ENCODE peak calls at places on chromosomes 11 and 22, in four cellular contexts. T, J, A and F are unnamed samples.

GRCh38 chr22:26597026-26597425 is 7.1 kb upstream of the TPST2 start:
- DNase-seq in T (no peak), J (no peak), A (no peak), F (no peak)

GRCh38 chr22:30861688-30862552 is 106.7 kb downstream of the MORC2 start:
- DNase-seq in T (no peak), J (no peak), A (no peak), F (no peak)

GRCh38 chr11:78145511-78146030 is 6.1 kb upstream of the ALG8 start:
- DNase-seq in T (no peak), J (no peak), A (no peak), F (no peak)

GRCh38 chr11:128095459-128096096 is 491.8 kb downstream of the ETS1 start:
- DNase-seq in T (no peak), J (no peak), A (no peak), F (no peak)

GRCh38 chr11:113378692-113379091 is 8.9 kb upstream of the ANKK1 start:
- DNase-seq in T (no peak), J (no peak), A (no peak), F (no peak)

GRCh38 chr11:72738199-72739141 is 13.7 kb downstream of the ARAP1 start:
- DNase-seq in T (no peak), J (peak; percentile 89), A (peak; percentile 63), F (peak; percentile 90)

GRCh38 chr11:65427691-65428577 is 5.3 kb downstream of the NEAT1 start:
- DNase-seq in T (no peak), J (peak; percentile 47), A (peak; percentile 68), F (peak; percentile 53)

GRCh38 chr22:32448980-32449379 is 15.3 kb downstream of the BPIFC start:
- DNase-seq in T (no peak), J (no peak), A (no peak), F (no peak)

GRCh38 chr11:75656044-75656726 is 12.7 kb downstream of the MAP6 start:
- DNase-seq in T (peak; percentile 25), J (no peak), A (no peak), F (no peak)

GRCh38 chr22:19970479-19971275 is 29.1 kb upstream of the TXNRD2 start:
- DNase-seq in T (no peak), J (peak; percentile 59), A (peak; percentile 86), F (peak; percentile 65)

GRCh38 chr22:39396797-39397195 is 2.8 kb upstream of the TAB1 start:
- DNase-seq in T (no peak), J (no peak), A (peak; percentile 36), F (peak; percentile 9)

GRCh38 chr11:120563698-120564572 is 52.4 kb downstream of the GRIK4 start:
- DNase-seq in T (no peak), J (no peak), A (no peak), F (no peak)

DNA sequence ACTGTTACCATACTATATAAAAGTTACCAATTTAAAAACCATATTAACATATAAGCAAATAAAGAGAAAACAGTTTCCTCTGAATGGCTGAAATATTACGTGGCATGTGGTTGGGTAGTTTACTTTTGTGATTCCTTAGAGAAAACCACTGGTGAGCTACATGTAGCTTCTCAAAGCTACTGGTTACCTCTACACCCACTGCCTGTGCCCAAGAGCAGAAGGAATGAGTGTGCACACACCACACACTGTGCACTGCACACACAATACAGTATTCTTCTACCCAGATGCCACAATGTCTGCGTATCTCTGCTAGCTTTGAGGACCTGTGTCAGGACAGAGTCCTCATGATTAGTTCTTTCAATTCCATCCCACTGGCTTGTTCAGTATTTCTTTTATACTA is 25.5 kb upstream of the YPEL1 start:
- DNase-seq in T (no peak), J (no peak), A (no peak), F (no peak)
- H3K4me1 ChIP-seq in T (peaks cover 11% of the 10 kb centered on the region), J (no peaks in the 10 kb centered on the region), A (no peaks in the 10 kb centered on the region), F (no peaks in the 10 kb centered on the region)

GRCh38 chr11:13940611-13941256 is 21.8 kb upstream of the SPON1 start:
- DNase-seq in T (no peak), J (peak; percentile 21), A (no peak), F (no peak)
- H3K4me1 ChIP-seq in T (peaks cover 38% of the 10 kb centered on the region), J (no peaks in the 10 kb centered on the region), A (no peaks in the 10 kb centered on the region), F (no peaks in the 10 kb centered on the region)

GRCh38 chr11:20369816-20370215 is 6.3 kb downstream of the HTATIP2 start:
- DNase-seq in T (no peak), J (no peak), A (no peak), F (no peak)
- H3K4me1 ChIP-seq in T (peaks cover 37% of the 10 kb centered on the region), J (no peaks in the 10 kb centered on the region), A (peaks cover 22% of the 10 kb centered on the region), F (peaks cover under 1% of the 10 kb centered on the region)

GRCh38 chr11:61695917-61696316 is 15.7 kb downstream of the DAGLA start:
- DNase-seq in T (peak; percentile 42), J (peak; percentile 55), A (peak; percentile 92), F (peak; percentile 92)
- H3K4me1 ChIP-seq in T (peaks cover 39% of the 10 kb centered on the region), J (no peaks in the 10 kb centered on the region), A (peaks cover 79% of the 10 kb centered on the region), F (peaks cover 28% of the 10 kb centered on the region)

DNA sequence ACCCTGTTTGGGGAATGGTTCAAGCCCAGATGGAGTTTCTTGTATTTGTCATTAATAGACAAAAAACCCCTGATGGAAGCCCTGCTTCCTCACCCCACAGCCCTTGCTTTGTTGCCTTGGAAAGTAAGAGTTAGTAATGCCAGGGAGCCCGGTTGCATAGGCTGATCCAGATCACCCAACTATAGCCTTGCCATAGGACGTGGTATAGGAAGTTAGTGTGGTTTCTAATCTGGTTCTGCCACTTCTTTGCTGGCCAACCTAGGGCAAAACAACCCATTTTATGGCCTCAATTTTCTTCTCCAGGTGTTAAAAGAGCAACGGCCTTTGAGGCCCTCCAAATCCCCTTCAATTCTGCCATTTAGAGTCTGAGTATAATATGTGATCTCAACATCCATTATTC is 97.9 kb downstream of the STIM1 start:
- DNase-seq in T (no peak), J (no peak), A (no peak), F (no peak)
- H3K4me1 ChIP-seq in T (peaks cover 28% of the 10 kb centered on the region), J (peaks cover 6% of the 10 kb centered on the region), A (peaks cover 71% of the 10 kb centered on the region), F (peaks cover 43% of the 10 kb centered on the region)

GRCh38 chr11:64003807-64004589 is 17.8 kb downstream of the OTUB1 start:
- DNase-seq in T (no peak), J (no peak), A (no peak), F (no peak)

GRCh38 chr11:64006468-64006867 is 20.2 kb downstream of the OTUB1 start:
- DNase-seq in T (no peak), J (no peak), A (no peak), F (no peak)

GRCh38 chr11:64005691-64006090 is 19.5 kb downstream of the OTUB1 start:
- DNase-seq in T (no peak), J (no peak), A (no peak), F (no peak)

GRCh38 chr11:64007160-64007628 is 21.0 kb downstream of the OTUB1 start:
- DNase-seq in T (no peak), J (no peak), A (no peak), F (peak; percentile 53)

GRCh38 chr11:64004590-64004984 is 18.3 kb downstream of the OTUB1 start:
- DNase-seq in T (no peak), J (no peak), A (no peak), F (no peak)
- H3K4me1 ChIP-seq in T (peaks cover 16% of the 10 kb centered on the region), J (peaks cover 16% of the 10 kb centered on the region), A (peaks cover 18% of the 10 kb centered on the region), F (peaks cover 48% of the 10 kb centered on the region)

DNA sequence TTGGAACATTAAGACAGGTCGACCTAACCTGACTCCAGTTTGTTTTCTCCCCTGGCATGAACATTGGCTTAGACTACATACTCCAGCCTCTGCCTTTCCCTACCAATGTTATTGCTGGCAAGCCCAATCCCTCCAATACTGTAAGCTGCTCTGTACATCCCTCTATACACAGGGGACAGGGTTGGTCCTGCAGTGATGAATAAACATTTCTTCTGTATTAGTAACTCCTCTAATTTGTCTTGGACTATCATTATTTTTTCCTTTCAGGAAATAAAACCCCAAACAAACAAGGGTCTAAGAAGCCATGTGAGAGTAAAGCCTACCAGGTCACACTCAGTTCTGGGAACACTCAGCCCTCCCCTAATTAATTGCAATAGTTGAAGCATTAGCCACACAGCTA is 35.1 kb upstream of the FJX1 start:
- DNase-seq in T (no peak), J (no peak), A (no peak), F (no peak)
- H3K4me1 ChIP-seq in T (peaks cover 52% of the 10 kb centered on the region), J (no peaks in the 10 kb centered on the region), A (no peaks in the 10 kb centered on the region), F (no peaks in the 10 kb centered on the region)

DNA sequence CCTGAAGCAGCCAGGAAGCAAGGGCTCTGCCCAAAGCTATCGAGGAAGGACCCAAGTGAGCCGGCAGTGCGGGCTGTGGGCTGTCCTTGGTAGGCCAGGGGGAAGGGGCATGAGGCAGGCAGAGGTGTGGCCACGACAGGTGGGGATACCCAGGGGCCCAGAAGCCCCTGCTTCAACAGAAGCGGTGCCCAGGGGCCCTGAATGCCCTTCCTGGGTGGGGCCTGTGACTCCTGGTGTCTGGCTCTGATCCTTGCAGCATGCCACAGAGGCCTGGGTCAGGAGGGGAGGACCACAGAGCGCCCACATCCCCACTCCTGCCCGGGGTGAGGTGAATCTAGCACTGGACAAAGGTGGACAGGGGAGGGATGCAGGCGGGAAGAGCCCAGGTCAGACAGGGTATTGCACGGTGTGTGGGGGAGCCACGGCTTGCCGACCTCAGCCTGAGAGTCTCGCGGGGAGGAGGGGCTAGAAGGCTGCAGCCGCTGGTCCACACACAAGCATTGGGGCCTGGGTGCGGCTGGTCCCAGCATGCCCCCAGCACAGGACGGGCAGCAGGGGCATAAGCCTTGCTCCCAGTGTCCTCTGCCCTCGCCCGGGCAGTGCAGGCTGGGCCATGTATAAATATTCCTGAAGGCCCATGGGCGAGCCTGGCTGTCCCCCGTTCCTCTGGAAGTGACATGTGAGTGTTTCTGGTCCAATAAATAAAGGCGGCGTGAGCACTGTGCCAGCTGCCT is 19.0 kb downstream of the MAFF start:
- DNase-seq in T (no peak), J (no peak), A (no peak), F (no peak)
- H3K4me1 ChIP-seq in T (peaks cover 52% of the 10 kb centered on the region), J (peaks cover 4% of the 10 kb centered on the region), A (peaks cover 24% of the 10 kb centered on the region), F (peaks cover 39% of the 10 kb centered on the region)